ENCODE peak calls at places on chromosomes 3 and 15, in five cellular contexts. M, J, N, T and O are unnamed samples.

GRCh38 chr3:129119365-129120100 is 2.1 kb downstream of the RAB43 start:
- DNase-seq in M (no peak), J (no peak), T (peak), N (no peak), O (no peak)

GRCh38 chr3:150577854-150578253 is 25.3 kb upstream of the SELENOT start:
- DNase-seq in T (no peak), J (no peak), N (no peak), M (no peak), O (no peak)

GRCh38 chr15:71548317-71548908 is 261.9 kb upstream of the NR2E3 start:
- DNase-seq in N (no peak), M (no peak), J (no peak), T (no peak), O (no peak)

GRCh38 chr15:54029076-54029475 is 50.8 kb downstream of the UNC13C start:
- DNase-seq in J (no peak), T (no peak), N (no peak), M (no peak), O (no peak)

GRCh38 chr15:81781316-81781868 is 264.4 kb downstream of the MEX3B start:
- DNase-seq in M (no peak), T (no peak), J (no peak), N (no peak), O (no peak)

GRCh38 chr3:195715583-195716266 is 5.1 kb upstream of the MUC20 start:
- DNase-seq in J (peak), T (no peak), N (no peak), M (peak), O (no peak)

GRCh38 chr3:15656342-15656741 is 54.8 kb downstream of the BTD start:
- DNase-seq in N (no peak), J (no peak), M (no peak), T (no peak), O (no peak)

GRCh38 chr15:25238126-25238525 is 200.7 kb downstream of the UBE3A start:
- DNase-seq in N (no peak), T (no peak), M (no peak), J (peak), O (no peak)

GRCh38 chr15:63502137-63502801 is 2.1 kb upstream of the USP3 start:
- DNase-seq in N (no peak), T (no peak), M (no peak), J (no peak), O (no peak)

GRCh38 chr3:74442683-74443082 is 171.8 kb downstream of the CNTN3 start:
- DNase-seq in M (no peak), T (no peak), N (no peak), J (no peak), O (no peak)

GRCh38 chr15:77567202-77567601 is 65.5 kb downstream of the LINGO1 start:
- DNase-seq in T (no peak), N (no peak), J (no peak), M (no peak), O (no peak)

GRCh38 chr3:188510366-188510765 is 356.4 kb downstream of the LPP start:
- DNase-seq in T (no peak), N (no peak), J (no peak), M (no peak), O (no peak)

GRCh38 chr3:70554170-70554569 is 241.7 kb upstream of the MDFIC2 start:
- DNase-seq in J (no peak), N (no peak), T (no peak), M (no peak), O (no peak)

GRCh38 chr3:2078821-2079220 is 19.8 kb upstream of the CNTN4 start:
- DNase-seq in T (no peak), J (no peak), M (no peak), N (no peak), O (no peak)

GRCh38 chr3:79286882-79287281 is 480.9 kb downstream of the ROBO1 start:
- DNase-seq in T (no peak), J (no peak), N (no peak), M (no peak), O (no peak)

GRCh38 chr15:64930778-64931240 is 19.1 kb downstream of the ANKDD1A start:
- DNase-seq in M (no peak), N (no peak), J (no peak), T (peak), O (no peak)

GRCh38 chr3:104069114-104069513 is 1297.6 kb upstream of the ALCAM start:
- DNase-seq in J (no peak), T (no peak), N (no peak), M (no peak), O (no peak)

GRCh38 chr3:77303943-77304778 is 264.3 kb downstream of the ROBO2 start:
- DNase-seq in N (no peak), M (no peak), T (no peak), J (no peak), O (no peak)

GRCh38 chr3:39407259-39407629 is 724 bp downstream of the RPSA start:
- DNase-seq in J (no peak), T (no peak), M (no peak), N (no peak), O (no peak)

GRCh38 chr3:48756640-48757039 is 39.6 kb upstream of the IP6K2 start:
- DNase-seq in J (no peak), M (no peak), N (no peak), T (no peak), O (no peak)

GRCh38 chr3:158953131-158953530 is 151.3 kb downstream of the MFSD1 start:
- DNase-seq in J (no peak), M (no peak), T (no peak), N (no peak), O (no peak)

GRCh38 chr3:107581230-107581629 is 58.5 kb downstream of the BBX start:
- DNase-seq in N (no peak), T (no peak), M (no peak), J (no peak), O (no peak)

GRCh38 chr3:107578523-107578922 is 55.8 kb downstream of the BBX start:
- DNase-seq in M (no peak), N (no peak), T (no peak), J (no peak), O (no peak)

GRCh38 chr3:107578091-107578490 is 55.3 kb downstream of the BBX start:
- DNase-seq in T (no peak), M (no peak), N (no peak), J (no peak), O (no peak)

GRCh38 chr3:107574650-107575049 is 51.9 kb downstream of the BBX start:
- DNase-seq in J (no peak), N (peak), T (no peak), M (peak), O (no peak)

GRCh38 chr3:107579372-107579771 is 56.6 kb downstream of the BBX start:
- DNase-seq in T (no peak), N (no peak), M (no peak), J (no peak), O (no peak)
- TF ChIP-seq CTCF in T (no peak), N (no peak), M (no peak), J (no peak), O (no peak)

GRCh38 chr3:66196633-66197032 is 24.2 kb upstream of the SLC25A26 start:
- DNase-seq in N (no peak), T (no peak), J (no peak), M (no peak), O (no peak)
- TF ChIP-seq CTCF in N (peak), T (no peak), J (no peak), M (peak), O (no peak)

DNA sequence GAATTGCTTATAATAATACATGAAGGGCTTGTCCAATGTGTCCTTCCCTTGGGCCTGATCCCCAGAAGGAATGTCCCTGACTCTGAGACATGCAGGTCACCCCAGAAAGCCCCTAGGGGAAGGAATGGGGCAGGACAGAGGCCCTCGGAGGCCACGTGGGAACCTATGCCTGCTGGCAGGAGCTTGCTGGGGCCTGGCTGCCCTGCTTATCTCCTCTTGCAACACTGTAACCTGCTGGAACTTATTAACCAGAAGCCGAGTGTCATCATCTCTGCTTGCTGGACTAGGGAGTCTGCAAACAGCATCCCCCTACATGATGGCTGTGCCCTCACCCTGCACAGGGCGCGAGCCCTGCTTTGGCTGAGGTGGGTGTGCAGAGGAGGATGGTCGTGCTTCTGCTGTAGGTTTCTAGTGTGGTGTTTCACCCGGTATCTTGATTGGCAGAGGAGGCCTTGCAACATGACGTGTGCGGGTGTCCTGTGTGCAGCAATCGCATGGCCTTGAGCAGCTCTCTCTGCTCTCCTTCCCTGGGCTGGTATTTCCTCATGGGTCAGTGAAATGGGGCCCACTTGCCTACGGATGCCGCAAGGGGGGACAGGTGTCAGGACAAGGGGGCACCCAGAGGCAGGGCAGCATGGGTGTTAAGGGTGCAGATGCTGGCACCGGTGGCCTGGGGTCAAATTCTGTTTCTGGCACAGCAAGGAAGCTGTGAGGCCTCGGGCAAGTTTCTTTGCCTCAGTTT is 5.0 kb downstream of the CHST13 start:
- DNase-seq in N (peak), M (no peak), T (no peak), J (peak), O (no peak)
- TF ChIP-seq CTCF in N (no peak), M (no peak), T (no peak), J (no peak), O (no peak)

GRCh38 chr3:163622384-163622783 is 1455.9 kb downstream of the SI start:
- DNase-seq in N (no peak), J (no peak), M (peak), T (no peak), O (peak)
- TF ChIP-seq CTCF in N (no peak), J (no peak), M (peak), T (no peak), O (peak)

GRCh38 chr3:161305095-161305991 is 66.0 kb downstream of the SPTSSB start:
- DNase-seq in M (no peak), T (no peak), J (no peak), N (peak), O (no peak)
- TF ChIP-seq CTCF in M (peak), T (peak), J (peak), N (peak), O (peak)

DNA sequence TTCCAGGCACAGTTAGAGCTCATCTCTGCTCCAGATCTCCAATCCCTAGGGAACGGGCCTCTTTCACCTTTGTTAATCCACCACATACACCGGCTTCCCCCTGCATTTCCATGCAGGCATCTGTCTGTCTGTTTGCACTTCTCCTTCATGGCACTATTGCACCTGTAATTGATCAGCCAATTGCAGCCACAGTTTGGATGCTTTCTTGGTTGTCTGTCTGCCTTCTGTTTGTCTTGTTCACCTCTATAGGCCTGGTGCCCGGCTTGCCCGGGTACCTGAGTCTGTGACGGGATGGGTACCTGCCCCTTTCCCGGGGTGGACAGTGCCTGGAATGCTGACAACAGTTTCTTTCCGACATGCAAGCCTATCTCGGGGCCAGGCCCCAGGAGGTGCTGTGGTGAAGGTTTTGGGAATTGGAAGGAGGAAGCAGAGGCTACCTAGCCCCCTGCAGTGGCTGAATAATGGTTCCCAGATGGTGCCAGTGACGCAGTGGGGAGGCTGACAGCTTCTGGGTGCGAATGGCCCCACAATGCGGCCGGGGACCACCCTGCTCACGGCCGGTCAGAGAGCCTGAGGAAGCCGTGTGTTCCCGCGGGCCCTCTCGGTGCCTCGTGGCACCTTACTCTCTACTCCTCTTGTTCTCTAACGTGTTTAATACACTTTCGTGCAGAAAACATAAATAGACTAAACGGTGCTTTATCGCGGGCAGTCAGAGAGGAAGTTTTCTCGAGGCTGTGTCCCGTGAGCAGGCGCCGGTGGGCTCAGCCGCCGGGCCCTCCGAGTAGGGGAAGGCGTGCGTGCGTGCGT is 31.3 kb upstream of the RAB6B start:
- DNase-seq in N (no peak), J (no peak), T (no peak), M (no peak), O (peak)
- TF ChIP-seq CTCF in N (no peak), J (no peak), T (no peak), M (no peak), O (no peak)

GRCh38 chr3:57852896-57853295 is 96.8 kb downstream of the SLMAP start:
- DNase-seq in M (no peak), T (no peak), N (peak), J (no peak), O (no peak)
- TF ChIP-seq CTCF in M (no peak), T (peak), N (peak), J (no peak), O (no peak)